ENCODE peak calls at places on chromosomes 6 and 20, in ten cellular contexts. Z, U, S, O, L, P, N, A, R and V are unnamed samples.

GRCh38 chr6:109076421-109076820 is 18.2 kb downstream of the SESN1 start:
- DNase-seq in Z (peak), U (no peak), S (no peak), O (no peak), L (no peak), P (peak), N (no peak), A (no peak), R (no peak), V (no peak)

GRCh38 chr20:43320536-43320935 is 130.8 kb upstream of the PTPRT start:
- DNase-seq in Z (no peak), U (no peak), S (no peak), O (no peak), L (no peak), P (no peak), N (no peak), A (no peak), R (no peak), V (no peak)

GRCh38 chr6:108942556-108943492 is 94.6 kb downstream of the ARMC2 start:
- DNase-seq in Z (no peak), U (peak), S (no peak), O (no peak), L (no peak), P (peak), N (no peak), A (no peak), R (no peak), V (no peak)

GRCh38 chr6:56595490-56596122 is 47.1 kb downstream of the DST start:
- DNase-seq in Z (peak), U (peak), S (peak), O (no peak), L (no peak), P (peak), N (peak), A (peak), R (peak), V (peak)

GRCh38 chr20:64083380-64084208 is 604 bp downstream of the LKAAEAR1 start:
- DNase-seq in Z (peak), U (peak), S (peak), O (peak), L (peak), P (peak), N (peak), A (peak), R (peak), V (peak)

GRCh38 chr20:8670900-8671229 is 398.0 kb upstream of the PLCB4 start:
- DNase-seq in Z (peak), U (no peak), S (no peak), O (no peak), L (no peak), P (no peak), N (peak), A (no peak), R (no peak), V (no peak)

GRCh38 chr6:39929039-39929732 is 5.1 kb downstream of the MOCS1 start:
- DNase-seq in Z (no peak), U (no peak), S (no peak), O (no peak), L (no peak), P (no peak), N (peak), A (no peak), R (no peak), V (no peak)

GRCh38 chr6:52232990-52233389 is 11.3 kb downstream of the IL17F start:
- DNase-seq in Z (no peak), U (no peak), S (no peak), O (no peak), L (no peak), P (no peak), N (no peak), A (no peak), R (no peak), V (no peak)